ENCODE peak calls at places on chromosomes 2 and 18, in ten cellular contexts. Y, V, U, D, W, C, G, P, H and L are unnamed samples.

GRCh38 chr2:121260370-121261154 is 24.4 kb downstream of the TFCP2L1 start:
- DNase-seq in Y (peak), P (no peak), G (no peak), C (no peak), D (no peak), W (no peak), V (no peak), H (no peak), U (no peak), L (no peak)

GRCh38 chr2:172228177-172228785 is 125.6 kb upstream of the DLX2 start:
- DNase-seq in Y (no peak), D (no peak), C (no peak), H (no peak), U (no peak), V (no peak), G (no peak), W (peak), P (no peak), L (no peak)

GRCh38 chr2:195320416-195320973 is 336.5 kb upstream of the SLC39A10 start:
- DNase-seq in W (no peak), C (peak), V (no peak), P (no peak), D (no peak), G (peak), Y (no peak), U (no peak), H (no peak), L (no peak)

GRCh38 chr2:1705557-1706076 is 38.7 kb downstream of the PXDN start:
- DNase-seq in H (no peak), D (no peak), U (no peak), C (no peak), V (no peak), Y (no peak), G (no peak), P (no peak), W (no peak), L (no peak)

GRCh38 chr2:38945372-38945771 is 55.7 kb downstream of the ARHGEF33 start:
- DNase-seq in U (no peak), P (no peak), Y (no peak), C (no peak), G (no peak), D (no peak), V (no peak), H (no peak), W (no peak), L (no peak)

GRCh38 chr18:8537400-8537799 is 71.8 kb upstream of the RAB12 start:
- DNase-seq in V (no peak), Y (no peak), H (no peak), G (no peak), U (no peak), W (no peak), C (no peak), P (no peak), D (no peak), L (no peak)

GRCh38 chr2:237208373-237209045 is 122.8 kb downstream of the COPS8 start:
- DNase-seq in H (peak), C (peak), V (no peak), W (no peak), Y (no peak), P (no peak), D (peak), U (peak), G (peak), L (peak)

GRCh38 chr2:43221660-43222471 is 4.5 kb downstream of the ZFP36L2 start:
- DNase-seq in P (peak), Y (no peak), V (peak), H (peak), C (peak), G (peak), U (peak), D (peak), W (peak), L (peak)

GRCh38 chr18:69484699-69485396 is 84.2 kb downstream of the DOK6 start:
- DNase-seq in U (peak), W (no peak), H (no peak), C (peak), D (peak), G (peak), P (no peak), V (no peak), Y (no peak), L (peak)

GRCh38 chr2:27264253-27264752 is 1.5 kb upstream of the SLC30A3 start:
- DNase-seq in P (no peak), C (peak), H (no peak), U (no peak), D (no peak), Y (no peak), W (no peak), V (no peak), G (no peak), L (no peak)

GRCh38 chr18:55173291-55173690 is 214.0 kb upstream of the CCDC68 start:
- DNase-seq in U (no peak), V (no peak), D (no peak), Y (no peak), C (no peak), P (no peak), G (no peak), H (no peak), W (no peak), L (no peak)

GRCh38 chr2:108542071-108542470 is 7.8 kb downstream of the LIMS1 start:
- DNase-seq in P (no peak), C (peak), G (peak), V (no peak), W (no peak), U (peak), H (peak), Y (no peak), D (peak), L (peak)

GRCh38 chr2:190974629-190975361 is 39.2 kb downstream of the STAT1 start:
- DNase-seq in W (no peak), Y (no peak), P (no peak), V (no peak), C (no peak), D (no peak), U (no peak), G (peak), H (no peak), L (no peak)

GRCh38 chr2:1744446-1745170 is at the start of gene PXDN:
- DNase-seq in D (peak), W (no peak), G (peak), P (peak), C (peak), U (peak), H (peak), Y (no peak), V (peak), L (peak)

GRCh38 chr18:2303517-2304238 is 267.6 kb downstream of the METTL4 start:
- DNase-seq in C (no peak), W (no peak), U (peak), H (peak), P (no peak), D (no peak), Y (no peak), V (no peak), G (peak), L (peak)

GRCh38 chr2:198053776-198054175 is 249.4 kb downstream of the PLCL1 start:
- DNase-seq in P (no peak), H (no peak), U (no peak), V (no peak), D (no peak), C (no peak), G (no peak), Y (no peak), W (no peak), L (no peak)

GRCh38 chr2:234478121-234478858 is 18.6 kb downstream of the ARL4C start:
- DNase-seq in W (no peak), D (peak), G (no peak), C (no peak), P (no peak), Y (no peak), H (no peak), U (no peak), V (no peak), L (no peak)

GRCh38 chr2:72983500-72984039 is 66.3 kb downstream of the EMX1 start:
- DNase-seq in W (no peak), D (no peak), U (no peak), H (no peak), V (peak), C (no peak), Y (no peak), G (no peak), P (peak), L (no peak)

GRCh38 chr18:74918276-74918675 is 290.7 kb downstream of the PTGR3 start:
- DNase-seq in V (no peak), Y (no peak), P (no peak), D (peak), H (no peak), U (no peak), W (no peak), G (no peak), C (no peak), L (peak)

GRCh38 chr2:199467462-199467822 is 9.7 kb upstream of the SATB2 start:
- DNase-seq in Y (no peak), H (no peak), C (no peak), V (no peak), W (no peak), U (no peak), D (no peak), G (no peak), P (no peak), L (no peak)

GRCh38 chr2:172813314-172813888 is 77.8 kb downstream of the RAPGEF4 start:
- DNase-seq in C (peak), Y (no peak), G (peak), W (no peak), D (peak), P (no peak), H (peak), V (no peak), U (peak), L (peak)

GRCh38 chr2:101559576-101559975 is 84.7 kb upstream of the RFX8 start:
- DNase-seq in H (peak), U (peak), W (peak), C (no peak), Y (no peak), V (no peak), P (no peak), D (peak), G (no peak), L (no peak)

GRCh38 chr2:34547900-34548299 is 948.8 kb upstream of the FAM98A start:
- DNase-seq in C (no peak), U (no peak), W (no peak), P (no peak), G (no peak), H (no peak), Y (no peak), V (no peak), D (no peak), L (no peak)

GRCh38 chr2:175742367-175742766 is 259.7 kb downstream of the LNPK start:
- DNase-seq in H (no peak), V (no peak), U (no peak), Y (no peak), P (no peak), G (peak), W (no peak), C (no peak), D (peak), L (peak)

GRCh38 chr2:38406597-38407110 is 29.6 kb upstream of the ATL2 start:
- DNase-seq in Y (no peak), H (peak), U (peak), P (no peak), V (no peak), C (no peak), W (peak), G (peak), D (no peak), L (peak)

GRCh38 chr2:24919977-24920812 is at the start of gene ADCY3:
- DNase-seq in H (peak), V (peak), D (peak), C (peak), G (no peak), W (no peak), Y (no peak), P (no peak), U (peak), L (peak)

GRCh38 chr2:133570547-133570946 is 2.3 kb upstream of the NCKAP5 start:
- DNase-seq in H (no peak), D (no peak), U (no peak), C (no peak), V (no peak), Y (no peak), G (no peak), W (no peak), P (no peak), L (no peak)

GRCh38 chr2:133568598-133568997 is 335 bp upstream of the NCKAP5 start:
- DNase-seq in G (no peak), H (no peak), W (no peak), V (no peak), D (no peak), C (no peak), U (no peak), Y (no peak), P (no peak), L (no peak)

GRCh38 chr2:133569416-133569815 is 1.2 kb upstream of the NCKAP5 start:
- DNase-seq in W (no peak), C (no peak), D (peak), H (no peak), G (no peak), U (no peak), Y (no peak), P (no peak), V (no peak), L (no peak)

GRCh38 chr2:133568172-133568571 is at the start of gene NCKAP5:
- DNase-seq in U (peak), W (no peak), C (peak), D (peak), Y (peak), V (peak), P (no peak), G (peak), H (peak), L (peak)

GRCh38 chr2:133566967-133567645 is 1.2 kb downstream of the NCKAP5 start:
- DNase-seq in C (peak), P (no peak), Y (no peak), H (peak), V (peak), D (peak), G (peak), W (peak), U (peak), L (peak)
- H3K4me3 ChIP-seq in C (peak), P (no peak), Y (no peak), H (peak), V (peak), D (peak), G (no peak), W (peak), U (no peak), L (no peak)

GRCh38 chr2:85995648-85996529 is 107.1 kb upstream of the ST3GAL5 start:
- DNase-seq in U (no peak), D (no peak), W (peak), C (no peak), V (no peak), P (no peak), Y (no peak), H (no peak), G (no peak), L (no peak)

GRCh38 chr2:85996591-85996990 is 107.8 kb upstream of the ST3GAL5 start:
- DNase-seq in W (no peak), C (no peak), P (no peak), V (no peak), U (peak), D (no peak), G (no peak), H (peak), Y (no peak), L (no peak)

GRCh38 chr2:85994897-85995647 is 106.3 kb upstream of the ST3GAL5 start:
- DNase-seq in W (peak), H (no peak), G (no peak), D (no peak), Y (no peak), U (no peak), P (no peak), V (no peak), C (no peak), L (no peak)

GRCh38 chr2:85992611-85993010 is 103.8 kb upstream of the ST3GAL5 start:
- DNase-seq in V (no peak), H (no peak), D (no peak), Y (no peak), W (peak), P (no peak), G (no peak), C (no peak), U (no peak), L (no peak)

DNA sequence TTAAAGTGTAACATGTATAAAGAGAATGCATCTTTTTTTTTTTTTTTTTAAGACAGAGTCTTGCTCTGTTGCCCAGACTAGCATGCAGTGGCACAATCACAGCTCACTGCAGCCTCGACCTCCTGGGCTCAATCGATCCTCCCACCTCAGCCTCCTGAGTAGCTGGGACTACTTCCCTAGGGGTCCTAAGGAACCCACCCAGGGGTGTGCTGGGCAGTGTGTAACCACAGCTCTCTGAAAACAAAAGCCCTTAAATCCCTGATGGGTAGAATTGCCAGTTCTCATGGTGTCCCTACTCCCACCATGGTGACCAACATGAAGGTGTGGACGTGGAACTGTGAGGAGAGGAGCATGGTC is 105.6 kb upstream of the ST3GAL5 start:
- DNase-seq in C (no peak), D (no peak), P (no peak), V (no peak), H (no peak), U (no peak), G (no peak), Y (no peak), W (peak), L (no peak)
- H3K4me3 ChIP-seq in C (no peak), D (no peak), P (no peak), V (no peak), H (no peak), U (no peak), G (no peak), Y (no peak), W (no peak), L (no peak)

GRCh38 chr2:170715932-170716777 is 1.0 kb downstream of the SP5 start:
- DNase-seq in D (no peak), G (no peak), C (no peak), V (peak), W (no peak), H (no peak), Y (no peak), U (no peak), P (no peak), L (no peak)

GRCh38 chr2:170716851-170717598 is 1.9 kb downstream of the SP5 start:
- DNase-seq in G (peak), Y (no peak), U (peak), P (no peak), W (no peak), H (peak), V (peak), C (peak), D (peak), L (peak)

GRCh38 chr2:170717991-170718589 is 3.0 kb downstream of the SP5 start:
- DNase-seq in Y (no peak), D (no peak), H (no peak), C (no peak), G (no peak), P (no peak), W (no peak), U (no peak), V (no peak), L (no peak)

GRCh38 chr2:170719810-170720209 is 4.7 kb downstream of the SP5 start:
- DNase-seq in U (no peak), V (no peak), W (no peak), D (no peak), H (no peak), Y (no peak), C (no peak), G (no peak), P (no peak), L (no peak)

GRCh38 chr2:170717599-170717963 is 2.4 kb downstream of the SP5 start:
- DNase-seq in H (no peak), U (no peak), V (no peak), W (no peak), G (no peak), D (no peak), C (no peak), P (no peak), Y (no peak), L (no peak)
- H3K4me3 ChIP-seq in H (no peak), U (no peak), V (no peak), W (peak), G (no peak), D (no peak), C (no peak), P (no peak), Y (no peak), L (no peak)

DNA sequence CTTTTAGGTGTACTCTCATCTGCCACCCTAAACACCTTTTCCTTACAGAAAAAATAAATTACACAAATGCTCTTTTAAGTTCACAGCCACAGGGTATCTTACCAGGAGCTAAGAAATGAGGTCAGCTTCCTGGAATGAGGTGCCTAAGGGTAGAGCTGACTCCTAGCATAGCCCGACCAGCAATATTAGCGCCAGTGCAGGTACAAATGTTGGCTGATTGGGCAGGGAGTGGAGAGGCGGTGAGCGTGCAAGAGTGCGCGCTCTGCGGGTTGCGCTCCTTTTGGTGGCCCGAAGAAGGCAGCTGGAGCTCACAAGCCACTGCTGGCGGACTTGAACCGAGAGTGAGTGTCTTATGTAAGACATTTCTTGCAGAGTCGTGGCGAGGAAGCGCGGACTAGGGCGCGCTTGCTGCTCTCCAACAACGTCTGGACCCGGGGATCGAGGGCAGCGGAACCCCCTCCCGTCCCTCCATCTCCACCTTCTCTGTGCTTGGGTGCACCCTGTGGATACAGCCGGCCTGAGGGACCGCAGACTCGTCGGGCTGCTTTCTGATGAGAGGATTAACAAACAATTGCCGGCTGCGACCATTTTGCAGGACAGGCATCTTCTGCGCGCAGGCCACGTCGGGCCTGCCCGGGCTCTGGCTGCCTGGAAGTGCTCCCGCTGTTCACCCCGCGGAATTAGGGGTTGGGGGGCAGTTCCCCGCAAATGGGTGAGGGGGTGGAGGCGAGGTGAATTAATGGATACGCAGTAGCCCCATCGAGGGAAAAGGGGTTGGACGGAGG is 17.3 kb downstream of the BOLA3 start:
- DNase-seq in G (no peak), W (no peak), Y (no peak), H (no peak), P (no peak), U (no peak), C (no peak), D (no peak), V (no peak), L (peak)
- H3K4me3 ChIP-seq in G (no peak), W (peak), Y (no peak), H (no peak), P (no peak), U (no peak), C (no peak), D (no peak), V (no peak), L (no peak)